ENCODE peak calls at places on chromosomes 3 and 15, in six cellular contexts. M is naive thymus-derived CD8-positive, alpha-beta T cell; S is cardiac fibroblast; P is KG1; K is stimulated activated CD8-positive, alpha-beta memory T cell treated with anti-CD3 and anti-CD28 coated beads, Interleukin-2, amount 100 ng/mL, for 48 hours; N is ureter. B is an unnamed sample.

GRCh38 chr15:93948728-93949127 is 282.6 kb upstream of the MCTP2 start:
- DNase-seq in S (no peak), P (no peak), M (no peak), N (no peak), K (no peak), B (no peak)

GRCh38 chr15:25670025-25670554 is 193.0 kb downstream of the ATP10A start:
- DNase-seq in M (no peak), N (peak), S (peak), P (no peak), K (no peak), B (no peak)

GRCh38 chr15:35302340-35302739 is 217.2 kb upstream of the NANOGP8 start:
- DNase-seq in K (no peak), M (no peak), N (no peak), S (no peak), P (no peak), B (no peak)

GRCh38 chr3:179082416-179082815 is 10.8 kb upstream of the ZMAT3 start:
- DNase-seq in M (no peak), N (no peak), K (no peak), S (no peak), P (no peak), B (no peak)

GRCh38 chr15:46091860-46092450 is 457.1 kb downstream of the SQOR start:
- DNase-seq in K (no peak), N (no peak), M (no peak), S (peak), P (peak), B (no peak)

GRCh38 chr15:25852027-25852426 is 11.1 kb downstream of the ATP10A start:
- DNase-seq in S (no peak), M (no peak), N (no peak), K (no peak), P (no peak), B (no peak)

GRCh38 chr15:70212963-70213315 is 115.2 kb upstream of the TLE3 start:
- DNase-seq in M (no peak), K (no peak), P (no peak), N (no peak), S (no peak), B (no peak)

GRCh38 chr3:123657111-123657510 is 72.3 kb upstream of the HACD2 start:
- DNase-seq in K (no peak), N (no peak), M (no peak), P (no peak), S (no peak), B (no peak)

GRCh38 chr15:32898991-32899613 is 181.3 kb downstream of the GREM1 start:
- DNase-seq in K (no peak), P (no peak), S (no peak), N (no peak), M (no peak), B (no peak)